ENCODE peak calls at places on chromosomes 3 and 15, in ten cellular contexts. E is body of pancreas; D is HCT116; K is WTC11; N is thoracic aorta; A is mesothelial cell of epicardium; O is cardiac fibroblast; I is CD8-positive, alpha-beta T cell; G is AG09319; W is transverse colon. Y is an unnamed sample.

GRCh38 chr3:138197058-138197457 is 10.0 kb downstream of the ARMC8 start:
- DNase-seq in W (no peak), E (peak; percentile 25), G (no peak), D (no peak), N (no peak), O (peak; percentile 45), K (peak; percentile 47), I (no peak), A (no peak), Y (no peak)

GRCh38 chr15:43067717-43068461 is 37.9 kb downstream of the UBR1 start:
- DNase-seq in G (no peak), N (no peak), D (peak; percentile 4), A (no peak), W (no peak), I (no peak), K (no peak), O (peak; percentile 70), E (no peak), Y (no peak)

GRCh38 chr15:101250931-101251829 is 668 bp downstream of the CHSY1 start:
- DNase-seq in D (no peak), K (peak; percentile 61), N (no peak), E (peak; percentile 44), A (peak; percentile 38), W (no peak), G (no peak), I (no peak), O (peak; percentile 38), Y (no peak)

GRCh38 chr15:100716456-100717085 is 114.2 kb downstream of the ASB7 start:
- DNase-seq in D (no peak), N (no peak), E (no peak), G (no peak), K (no peak), W (no peak), O (no peak), A (no peak), I (no peak), Y (no peak)

GRCh38 chr3:52609316-52609815 is 73.0 kb downstream of the UQCC5 start:
- DNase-seq in D (no peak), O (no peak), I (no peak), N (no peak), W (no peak), A (no peak), G (no peak), E (no peak), K (no peak), Y (no peak)

GRCh38 chr3:125461896-125462295 is 58.1 kb downstream of the SNX4 start:
- DNase-seq in D (no peak), O (no peak), E (no peak), K (no peak), A (no peak), N (no peak), I (no peak), G (no peak), W (no peak), Y (no peak)

GRCh38 chr3:71910107-71910506 is 125.2 kb upstream of the PROK2 start:
- DNase-seq in K (no peak), N (no peak), O (no peak), I (no peak), A (no peak), D (no peak), W (no peak), G (no peak), E (no peak), Y (no peak)

GRCh38 chr15:88664151-88664778 is 25.4 kb downstream of the ISG20 start:
- DNase-seq in E (no peak), N (no peak), K (no peak), G (no peak), I (peak; percentile 29), W (no peak), A (no peak), D (no peak), O (peak; percentile 25), Y (no peak)

GRCh38 chr15:39743611-39744010 is 39.0 kb downstream of the FSIP1 start:
- DNase-seq in I (no peak), G (no peak), N (no peak), A (no peak), O (peak; percentile 15), K (no peak), W (no peak), D (no peak), E (no peak), Y (no peak)

GRCh38 chr15:84982301-84982920 is 755 bp downstream of the PDE8A start:
- DNase-seq in I (no peak), D (no peak), A (no peak), W (peak; percentile 70), K (no peak), O (peak; percentile 48), E (peak; percentile 54), G (no peak), N (no peak), Y (peak; percentile 50)

GRCh38 chr15:84980196-84981053 is 1.2 kb upstream of the PDE8A start:
- DNase-seq in W (peak; percentile 88), G (no peak), A (peak; percentile 74), O (peak; percentile 89), N (peak; percentile 23), E (peak; percentile 84), D (peak; percentile 67), I (peak; percentile 84), K (peak; percentile 89), Y (peak; percentile 72)

GRCh38 chr15:84981711-84982300 is at the start of gene PDE8A:
- DNase-seq in K (peak; percentile 46), A (no peak), N (no peak), I (peak; percentile 43), W (peak; percentile 63), O (no peak), E (peak; percentile 59), D (no peak), G (no peak), Y (peak; percentile 56)

GRCh38 chr15:84979651-84980050 is 2.0 kb upstream of the PDE8A start:
- DNase-seq in I (no peak), N (no peak), K (peak; percentile 64), A (no peak), W (peak; percentile 36), E (peak; percentile 40), G (no peak), D (no peak), O (no peak), Y (no peak)

DNA sequence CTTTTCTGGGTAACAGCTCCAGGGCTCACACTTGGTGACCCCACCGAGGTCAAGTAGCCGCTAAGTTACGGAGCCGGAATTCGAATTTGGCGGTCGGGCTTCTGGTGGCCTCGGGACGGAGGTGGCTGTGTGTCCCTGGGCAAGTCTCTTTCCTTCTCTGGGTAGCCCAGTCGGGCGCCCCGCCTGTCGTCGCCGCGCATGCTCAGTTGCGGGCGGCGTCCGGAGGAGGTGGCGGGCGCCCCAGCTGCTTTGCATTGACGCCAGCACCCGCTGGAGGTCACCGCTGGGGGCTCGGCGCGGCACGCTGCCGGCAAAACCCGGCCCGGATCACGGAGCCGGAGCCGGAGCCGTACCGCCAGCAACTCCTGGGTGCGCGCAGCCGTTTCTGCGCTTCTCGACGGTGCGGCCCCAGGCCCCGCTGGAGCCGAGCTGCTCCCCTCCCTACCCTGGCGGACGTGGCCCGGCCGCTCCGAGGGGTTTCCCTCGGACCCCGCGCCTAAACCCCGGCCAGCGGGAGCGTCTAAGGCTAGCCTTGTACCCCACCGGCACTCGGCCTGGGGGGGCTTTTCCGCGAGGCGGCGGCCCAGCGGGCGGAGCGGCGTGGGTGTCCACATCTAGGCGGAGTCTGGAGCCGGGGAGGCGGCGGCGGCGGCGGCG is 474 bp upstream of the PDE8A start:
- DNase-seq in O (peak; percentile 97), D (peak; percentile 92), W (peak; percentile 97), N (peak; percentile 64), G (peak; percentile 93), K (peak; percentile 94), E (peak; percentile 95), I (peak; percentile 96), A (peak; percentile 88), Y (peak; percentile 93)
- TF ChIP-seq CTCF in O (no peak), D (no peak), W (peak; percentile 26), N (peak; percentile 67), G (no peak), K (no peak), E (no peak), I (no peak), A (peak; percentile 40), Y (no peak)

DNA sequence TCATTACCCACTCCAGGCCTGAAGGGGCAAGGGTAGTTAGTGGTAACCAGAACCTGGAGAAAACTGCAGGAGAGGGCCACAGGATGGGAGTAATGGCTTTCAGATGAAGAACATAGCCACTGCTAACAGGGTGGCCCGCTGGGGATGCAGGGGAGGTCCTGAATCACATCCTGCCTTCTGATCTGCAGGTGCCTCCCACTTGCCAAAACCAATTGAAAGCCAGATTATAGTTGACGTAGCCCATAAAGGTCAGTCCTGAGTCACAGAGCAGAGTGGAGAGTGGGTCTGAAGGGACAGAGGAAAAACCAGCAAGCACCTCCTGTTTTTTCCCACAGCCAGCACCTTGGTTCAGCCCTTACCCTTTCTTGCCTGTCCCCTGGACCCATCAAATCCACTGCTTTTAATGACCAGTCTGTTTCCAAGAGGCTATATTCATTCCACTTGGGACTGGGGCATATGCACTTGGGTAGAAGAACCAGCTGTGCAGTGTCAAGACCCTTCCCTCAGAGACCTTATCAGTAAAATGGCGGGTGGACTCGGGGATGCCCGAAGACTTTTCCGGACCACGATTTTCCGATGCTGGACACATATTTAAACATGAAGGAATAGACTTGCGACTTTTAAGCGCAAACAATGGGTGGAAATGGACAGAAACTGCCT is 605 bp upstream of the SLC35G2 start:
- DNase-seq in O (peak; percentile 96), N (peak; percentile 3), W (peak; percentile 20), I (no peak), G (peak; percentile 70), A (no peak), E (peak; percentile 44), K (peak; percentile 48), D (peak; percentile 67), Y (no peak)
- TF ChIP-seq CTCF in O (peak; percentile 29), N (no peak), W (no peak), I (no peak), G (peak; percentile 5), A (no peak), E (no peak), K (no peak), D (no peak), Y (no peak)

DNA sequence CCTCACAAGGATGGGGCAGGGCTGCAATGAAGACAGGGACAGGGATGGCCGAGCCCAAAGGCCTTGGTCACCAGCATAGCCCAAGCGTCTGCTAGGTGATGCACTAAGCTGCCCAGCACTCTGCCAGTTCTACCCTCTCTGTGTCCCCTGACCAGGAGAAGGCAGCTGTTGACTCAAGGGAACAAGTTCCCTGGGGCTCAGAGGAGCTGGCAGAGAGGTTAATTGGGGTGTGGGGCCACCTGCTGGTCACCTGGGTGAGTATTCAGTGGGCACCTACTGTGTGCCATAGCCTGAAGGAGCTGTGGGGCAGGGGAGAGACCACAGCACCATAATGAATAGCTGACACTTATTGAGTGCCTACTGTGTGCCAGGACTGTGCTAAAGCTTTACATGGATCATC is 22.0 kb upstream of the DOCK3 start:
- DNase-seq in D (no peak), I (peak; percentile 29), N (no peak), A (no peak), K (peak; percentile 70), G (no peak), E (peak; percentile 37), O (peak; percentile 27), W (peak; percentile 34), Y (no peak)
- TF ChIP-seq CTCF in D (peak; percentile 64), I (peak; percentile 42), N (no peak), A (no peak), K (peak; percentile 24), G (peak; percentile 30), E (peak; percentile 25), O (peak; percentile 21), W (peak; percentile 43), Y (peak; percentile 50)

DNA sequence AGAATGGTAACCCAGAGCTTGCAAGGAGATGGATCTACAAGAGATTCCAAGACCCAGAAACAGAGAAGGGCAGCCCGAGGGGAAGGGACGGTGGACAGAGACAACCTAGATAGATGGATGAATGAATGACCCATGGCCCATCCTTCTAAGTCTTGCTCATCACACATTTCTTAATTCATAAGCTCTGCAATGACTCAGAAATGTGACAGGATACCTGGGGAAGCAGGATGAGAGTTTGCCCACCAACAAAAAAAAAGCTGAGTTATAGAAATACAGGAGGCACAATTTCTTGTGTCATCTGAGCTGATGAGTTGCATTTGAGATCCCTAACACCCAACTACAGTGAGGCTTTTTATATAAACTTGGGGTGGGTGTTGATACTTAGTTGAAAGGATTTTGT is 76.6 kb downstream of the CNTN3 start:
- DNase-seq in G (no peak), I (no peak), O (no peak), W (no peak), E (no peak), K (no peak), N (no peak), D (no peak), A (no peak), Y (no peak)
- TF ChIP-seq CTCF in G (no peak), I (no peak), O (no peak), W (no peak), E (no peak), K (no peak), N (no peak), D (no peak), A (no peak), Y (no peak)

Y was measured in CD14-positive monocyte.